ENCODE peak calls at places on chromosome 7, in seven cellular contexts. Y, F, J, P, V, Q and W are unnamed samples.

GRCh38 chr7:24870766-24871165 is 109.2 kb downstream of the OSBPL3 start:
- DNase-seq in J (no peak), F (no peak), P (no peak), V (peak; percentile 74), Y (no peak), Q (no peak), W (no peak)

GRCh38 chr7:41886906-41887311 is 184.0 kb upstream of the INHBA start:
- DNase-seq in Q (peak; percentile 73), Y (peak; percentile 95), P (peak; percentile 78), J (no peak), V (peak; percentile 52), F (peak; percentile 70), W (peak; percentile 11)

GRCh38 chr7:116122972-116123595 is 87.3 kb upstream of the TES start:
- DNase-seq in V (peak; percentile 55), P (no peak), Q (no peak), F (peak; percentile 45), J (no peak), Y (peak; percentile 76), W (no peak)

GRCh38 chr7:43530553-43531410 is 52.1 kb upstream of the STK17A start:
- DNase-seq in Y (no peak), F (no peak), V (no peak), P (no peak), J (no peak), Q (no peak), W (no peak)

GRCh38 chr7:21368317-21368716 is 59.6 kb upstream of the SP4 start:
- DNase-seq in J (no peak), Q (no peak), F (no peak), V (no peak), P (no peak), Y (no peak), W (no peak)

GRCh38 chr7:2687338-2687869 is 598 bp upstream of the AMZ1 start:
- DNase-seq in F (no peak), Y (no peak), V (no peak), J (no peak), P (no peak), Q (no peak), W (no peak)

GRCh38 chr7:152107945-152108344 is 82.5 kb downstream of the GALNT11 start:
- DNase-seq in P (no peak), Y (no peak), J (no peak), F (no peak), V (no peak), Q (no peak), W (no peak)

GRCh38 chr7:64300641-64301405 is 12.9 kb upstream of the ZNF736 start:
- DNase-seq in P (no peak), Y (no peak), Q (no peak), V (peak; percentile 28), J (no peak), F (no peak), W (no peak)

GRCh38 chr7:25261545-25262135 is 33.4 kb upstream of the NPVF start:
- DNase-seq in Q (no peak), J (no peak), F (no peak), V (no peak), P (no peak), Y (no peak), W (no peak)

GRCh38 chr7:111030358-111030735 is 60.6 kb upstream of the LRRN3 start:
- DNase-seq in V (no peak), Y (no peak), J (no peak), Q (no peak), P (no peak), F (no peak), W (no peak)

GRCh38 chr7:128882134-128882533 is 19.5 kb downstream of the ATP6V1F start:
- DNase-seq in F (no peak), Y (no peak), P (no peak), Q (no peak), V (no peak), J (no peak), W (no peak)

GRCh38 chr7:145732521-145732920 is 384.1 kb upstream of the CNTNAP2 start:
- DNase-seq in F (peak; percentile 76), V (no peak), Q (no peak), J (no peak), Y (peak; percentile 6), P (no peak), W (no peak)

GRCh38 chr7:129746857-129747529 is 135.5 kb downstream of the NRF1 start:
- DNase-seq in P (no peak), J (no peak), Q (no peak), Y (no peak), V (no peak), F (no peak), W (no peak)

GRCh38 chr7:107319724-107320228 is 150.1 kb upstream of the GPR22 start:
- DNase-seq in Q (no peak), F (no peak), V (no peak), Y (no peak), P (no peak), J (no peak), W (no peak)

GRCh38 chr7:66556549-66557213 is 72.0 kb upstream of the KCTD7 start:
- DNase-seq in Y (no peak), F (no peak), P (no peak), V (no peak), J (no peak), Q (no peak), W (no peak)

GRCh38 chr7:151063212-151063561 is 3.8 kb downstream of the SLC4A2 start:
- DNase-seq in J (no peak), V (peak; percentile 52), F (peak; percentile 64), Q (no peak), Y (peak; percentile 64), P (no peak), W (no peak)

GRCh38 chr7:151061241-151062110 is 2.1 kb downstream of the SLC4A2 start:
- DNase-seq in Q (no peak), Y (no peak), J (no peak), P (peak; percentile 73), V (no peak), F (peak; percentile 64), W (no peak)

GRCh38 chr7:151062111-151062398 is 2.7 kb downstream of the SLC4A2 start:
- DNase-seq in V (no peak), Q (no peak), P (no peak), J (no peak), F (no peak), Y (no peak), W (no peak)

GRCh38 chr7:151064454-151064853 is 5.1 kb downstream of the SLC4A2 start:
- DNase-seq in P (no peak), F (no peak), Q (no peak), V (no peak), J (no peak), Y (no peak), W (no peak)

DNA sequence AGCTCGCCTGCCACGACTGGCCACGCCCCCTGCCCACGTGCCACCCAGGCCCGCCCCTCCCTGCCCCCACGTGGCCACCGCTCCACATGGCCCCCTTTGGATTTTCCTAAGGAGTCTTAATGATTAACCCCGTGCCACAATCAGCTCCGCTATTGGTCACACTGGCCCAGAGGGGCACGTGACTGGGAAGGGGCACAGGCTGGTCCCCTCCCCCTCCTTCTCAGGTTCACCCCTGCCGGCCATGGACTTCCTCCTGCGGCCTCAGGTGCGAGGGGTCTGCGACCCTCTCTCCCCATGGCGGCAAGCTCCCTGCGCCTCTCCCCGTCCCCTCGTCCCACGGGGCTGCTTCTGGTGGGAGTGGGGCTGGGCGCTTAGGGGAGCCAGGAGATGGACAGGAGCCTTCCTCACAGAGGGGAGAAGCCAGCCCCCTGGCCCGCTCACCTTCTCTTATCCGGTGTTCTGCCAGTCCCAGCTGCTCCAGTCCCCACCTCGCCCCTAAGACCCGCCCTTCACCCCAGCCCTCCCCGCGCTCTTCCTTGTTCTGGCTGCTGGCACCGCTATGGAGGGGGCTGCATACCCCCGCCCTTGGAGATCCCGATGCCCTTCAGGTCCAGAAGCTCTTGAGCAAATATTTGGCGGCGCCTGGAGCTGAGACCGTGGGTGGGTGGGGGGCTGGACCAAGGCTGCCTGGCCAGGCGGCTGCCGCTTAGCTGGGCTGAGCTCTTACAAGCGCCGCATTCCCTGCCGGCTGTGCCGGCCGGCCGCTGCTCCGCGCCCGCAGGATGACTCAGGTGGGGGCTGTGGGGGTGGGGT is 3.2 kb downstream of the SLC4A2 start:
- DNase-seq in Q (peak; percentile 90), V (peak; percentile 67), Y (peak; percentile 59), J (no peak), P (peak; percentile 98), F (peak; percentile 99), W (no peak)
- H3K27ac ChIP-seq in Q (peak overlapping the region; percentile 97), V (peak overlapping the region; percentile 97), Y (peak overlapping the region; percentile 56), J (no peak overlapping the region), P (peak overlapping the region; percentile 21), F (peak overlapping the region; percentile 14), W (peak overlapping the region; percentile 67)

DNA sequence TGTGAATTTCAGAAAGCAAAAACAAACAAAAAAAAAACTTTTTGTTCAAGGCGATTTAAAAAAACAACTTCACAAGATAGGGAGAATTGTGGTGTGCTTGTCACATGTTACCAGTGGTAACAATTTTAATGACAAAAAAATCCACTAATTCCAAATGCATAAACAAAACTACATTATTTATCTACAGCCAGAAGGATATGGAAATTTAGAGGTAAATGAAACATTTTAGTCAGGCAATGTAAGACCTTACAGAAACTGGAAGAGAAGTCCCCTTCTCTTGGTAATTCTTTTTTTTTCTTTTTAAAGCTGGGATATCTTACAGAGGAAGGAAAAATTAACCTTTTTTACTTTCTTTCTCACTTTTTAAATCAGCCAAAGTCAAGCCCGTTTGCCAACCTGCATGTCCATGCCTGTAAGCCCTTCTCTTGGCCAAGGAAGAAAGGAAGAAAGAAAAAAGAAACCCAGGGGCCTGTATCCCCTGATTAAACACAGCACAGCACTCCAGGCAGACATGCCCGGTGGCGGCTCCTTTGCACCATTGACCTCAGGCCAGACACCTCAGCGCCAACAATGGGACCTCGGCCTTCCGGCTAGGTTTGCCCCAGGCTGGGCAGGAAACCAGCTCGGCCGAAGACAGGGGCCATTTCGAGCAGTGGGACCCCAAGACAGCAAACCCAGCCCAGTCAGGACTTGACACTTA is 3.0 kb downstream of the HOXA10 start:
- DNase-seq in V (peak; percentile 63), Q (peak; percentile 47), P (peak; percentile 70), J (no peak), Y (no peak), F (peak; percentile 53), W (no peak)
- H3K27me3 ChIP-seq in V (no peaks in the 10 kb centered on the region), Q (peaks cover 63% of the 10 kb centered on the region), P (peaks cover 100% of the 10 kb centered on the region), J (peaks cover 89% of the 10 kb centered on the region), Y (peaks cover 88% of the 10 kb centered on the region), F (peaks cover 90% of the 10 kb centered on the region), W (peaks cover 25% of the 10 kb centered on the region)

GRCh38 chr7:28207486-28208158 is 27.0 kb upstream of the JAZF1 start:
- DNase-seq in J (no peak), P (no peak), F (no peak), Y (no peak), V (peak; percentile 28), Q (no peak), W (no peak)
- H3K4me3 ChIP-seq in J (no peak overlapping the region), P (no peak overlapping the region), F (no peak overlapping the region), Y (no peak overlapping the region), V (no peak overlapping the region), Q (no peak overlapping the region), W (no peak overlapping the region)

DNA sequence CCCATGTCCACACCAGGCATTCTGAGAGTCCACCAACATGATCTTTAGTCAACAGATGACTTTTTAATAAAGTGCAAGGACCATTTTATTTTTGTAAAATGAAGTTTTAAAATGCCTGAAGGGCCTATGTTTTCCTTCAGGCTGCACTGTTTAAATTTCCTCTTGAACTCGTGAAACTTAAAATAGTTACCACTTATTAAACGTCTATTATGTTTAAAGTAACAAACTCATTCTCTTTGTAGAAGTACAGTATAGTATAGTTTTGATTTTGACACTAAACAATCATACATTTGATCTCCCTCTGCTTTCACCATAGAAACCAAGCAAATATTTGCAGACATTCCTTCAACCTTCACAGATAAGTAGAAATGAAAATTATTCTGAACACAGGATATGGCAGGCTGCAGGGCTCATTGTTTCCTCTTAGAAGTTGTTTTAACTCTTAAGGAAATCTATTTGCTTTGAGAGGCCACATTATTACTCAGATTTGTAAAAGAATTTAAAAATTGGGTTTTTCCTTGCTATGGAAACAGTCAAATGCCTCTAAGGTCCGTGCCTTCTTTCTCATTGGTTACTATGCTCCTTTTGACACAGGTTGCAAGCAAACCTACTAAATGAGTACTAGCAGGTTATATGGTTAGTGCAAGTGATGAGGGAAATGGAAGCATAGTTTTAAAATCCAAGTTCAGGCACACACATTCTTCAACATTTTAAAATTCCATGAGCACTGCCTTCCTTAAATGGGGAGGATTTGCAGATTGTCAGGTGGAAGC is 92.8 kb upstream of the FAM133B start:
- DNase-seq in V (peak; percentile 33), F (no peak), Y (peak; percentile 12), J (no peak), Q (no peak), P (no peak), W (no peak)
- H3K27ac ChIP-seq in V (no peak overlapping the region), F (no peak overlapping the region), Y (no peak overlapping the region), J (no peak overlapping the region), Q (peak overlapping the region; percentile 18), P (no peak overlapping the region), W (peak overlapping the region; percentile 37)